ENCODE peak calls at places on chromosomes 2 and 18, in six cellular contexts. L is fibroblast of lung, Z is dorsolateral prefrontal cortex, M is HFFc6, H is cardiac fibroblast, N is choroid plexus epithelial cell. T is an unnamed sample.

GRCh38 chr2:212646698-212647097 is 108.1 kb upstream of the ERBB4 start:
- DNase-seq in L (peak), Z (no peak), M (peak), H (peak), N (peak), T (no peak)

GRCh38 chr18:74529811-74530583 is 4.3 kb upstream of the CNDP1 start:
- DNase-seq in L (no peak), Z (no peak), M (no peak), H (no peak), N (no peak), T (no peak)

GRCh38 chr2:203783496-203784203 is 77.2 kb downstream of the CD28 start:
- DNase-seq in L (peak), Z (no peak), M (peak), H (peak), N (peak), T (no peak)

GRCh38 chr2:15662579-15662978 is 70.9 kb downstream of the DDX1 start:
- DNase-seq in L (no peak), Z (no peak), M (no peak), H (no peak), N (no peak), T (no peak)

GRCh38 chr18:3463052-3463451 is 13.1 kb downstream of the TGIF1 start:
- DNase-seq in L (peak), Z (no peak), M (peak), H (peak), N (peak), T (no peak)

GRCh38 chr2:238912228-238912915 is 64.5 kb downstream of the TWIST2 start:
- DNase-seq in L (no peak), Z (no peak), M (no peak), H (no peak), N (no peak), T (no peak)

GRCh38 chr2:127642706-127643697 is 3.0 kb upstream of the GPR17 start:
- DNase-seq in L (no peak), Z (no peak), M (no peak), H (no peak), N (no peak), T (no peak)

GRCh38 chr2:162301151-162301804 is 17.2 kb downstream of the IFIH1 start:
- DNase-seq in L (peak), Z (peak), M (peak), H (peak), N (peak), T (no peak)

GRCh38 chr18:78732273-78733210 is 247.1 kb upstream of the SALL3 start:
- DNase-seq in L (no peak), Z (no peak), M (no peak), H (no peak), N (no peak), T (no peak)

GRCh38 chr2:11157731-11158130 is 2.5 kb downstream of the SLC66A3 start:
- DNase-seq in L (no peak), Z (no peak), M (no peak), H (no peak), N (no peak), T (no peak)

GRCh38 chr2:236748385-236748784 is 178.8 kb downstream of the ACKR3 start:
- DNase-seq in L (no peak), Z (no peak), M (no peak), H (peak), N (peak), T (no peak)

GRCh38 chr2:216777637-216778273 is 82.1 kb downstream of the TNP1 start:
- DNase-seq in L (peak), Z (no peak), M (peak), H (peak), N (peak), T (no peak)

GRCh38 chr2:226031078-226031937 is 631.8 kb downstream of the NYAP2 start:
- DNase-seq in L (peak), Z (peak), M (peak), H (peak), N (peak), T (peak)

GRCh38 chr2:48530033-48530804 is at the start of gene STON1:
- DNase-seq in L (peak), Z (peak), M (no peak), H (peak), N (peak), T (peak)

GRCh38 chr2:173434729-173435345 is 80.2 kb downstream of the CDCA7 start:
- DNase-seq in L (no peak), Z (no peak), M (no peak), H (peak), N (no peak), T (no peak)

GRCh38 chr2:173427887-173428683 is 73.4 kb downstream of the CDCA7 start:
- DNase-seq in L (peak), Z (no peak), M (no peak), H (peak), N (peak), T (no peak)

GRCh38 chr2:173435574-173435973 is 80.9 kb downstream of the CDCA7 start:
- DNase-seq in L (no peak), Z (no peak), M (no peak), H (no peak), N (no peak), T (no peak)

GRCh38 chr2:173432049-173432754 is 77.5 kb downstream of the CDCA7 start:
- DNase-seq in L (peak), Z (no peak), M (peak), H (peak), N (peak), T (no peak)

DNA sequence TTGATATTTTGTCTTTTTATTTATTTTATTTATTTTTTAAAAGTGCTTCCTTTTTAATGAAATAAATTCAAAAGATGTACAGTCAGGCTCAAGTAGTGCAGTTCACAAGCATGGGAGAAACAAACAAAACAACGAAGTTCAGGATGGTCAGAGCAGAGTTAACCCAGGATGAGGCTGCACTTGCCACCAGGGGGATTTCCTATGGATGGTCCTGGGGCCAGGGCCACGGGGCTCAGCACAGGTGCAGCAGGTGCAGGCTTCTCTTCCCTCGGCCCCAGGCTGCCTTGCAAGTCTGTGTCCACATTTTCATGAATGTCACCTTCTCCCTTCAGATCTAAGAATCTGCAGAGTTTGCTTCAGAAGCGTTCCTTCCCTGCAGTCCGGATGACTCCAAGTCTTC is 76.5 kb downstream of the CDCA7 start:
- DNase-seq in L (no peak), Z (no peak), M (no peak), H (no peak), N (no peak), T (no peak)
- TF ChIP-seq CTCF in L (no peak), Z (no peak), M (no peak), H (no peak), N (no peak), T (peak)

GRCh38 chr2:46377287-46377605 is 80.0 kb downstream of the EPAS1 start:
- DNase-seq in L (no peak), Z (peak), M (no peak), H (peak), N (no peak), T (no peak)
- TF ChIP-seq CTCF in L (peak), Z (no peak), M (no peak), H (peak), N (no peak), T (no peak)

GRCh38 chr18:14098428-14098827 is 33.8 kb downstream of the ZNF519 start:
- DNase-seq in L (no peak), Z (no peak), M (no peak), H (peak), N (no peak), T (no peak)

GRCh38 chr18:14097761-14098160 is 34.5 kb downstream of the ZNF519 start:
- DNase-seq in L (no peak), Z (no peak), M (no peak), H (no peak), N (no peak), T (no peak)

GRCh38 chr18:14104906-14105748 is 27.1 kb downstream of the ZNF519 start:
- DNase-seq in L (peak), Z (no peak), M (no peak), H (peak), N (no peak), T (no peak)

GRCh38 chr18:14100503-14101286 is 31.5 kb downstream of the ZNF519 start:
- DNase-seq in L (no peak), Z (no peak), M (no peak), H (no peak), N (no peak), T (no peak)
- TF ChIP-seq CTCF in L (no peak), Z (no peak), M (no peak), H (no peak), N (no peak), T (no peak)

GRCh38 chr18:24546304-24546703 is 85.9 kb downstream of the HRH4 start:
- DNase-seq in L (no peak), Z (no peak), M (no peak), H (peak), N (peak), T (no peak)

GRCh38 chr18:24540896-24541295 is 80.5 kb downstream of the HRH4 start:
- DNase-seq in L (no peak), Z (no peak), M (no peak), H (no peak), N (no peak), T (no peak)

GRCh38 chr18:24543408-24544140 is 83.1 kb downstream of the HRH4 start:
- DNase-seq in L (no peak), Z (no peak), M (no peak), H (no peak), N (no peak), T (no peak)

GRCh38 chr18:24544949-24545348 is 84.5 kb downstream of the HRH4 start:
- DNase-seq in L (no peak), Z (no peak), M (no peak), H (no peak), N (no peak), T (no peak)

DNA sequence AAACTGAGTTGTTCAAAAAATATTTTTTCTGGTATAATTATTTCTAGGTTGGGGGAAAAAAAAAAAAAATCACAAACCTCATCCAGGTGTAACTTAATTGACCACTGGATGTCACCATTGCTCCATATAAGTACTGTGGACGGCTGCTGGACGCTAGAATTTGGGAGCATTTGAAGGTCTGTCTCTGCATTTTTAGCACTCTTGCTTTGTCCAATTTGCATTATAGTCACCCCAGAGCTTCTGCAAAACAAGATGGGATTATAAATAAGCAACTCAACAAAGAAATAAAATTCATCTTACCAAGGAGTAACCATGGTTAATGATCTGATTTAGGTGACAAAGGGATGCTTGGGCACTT is 83.7 kb downstream of the HRH4 start:
- DNase-seq in L (no peak), Z (peak), M (no peak), H (peak), N (peak), T (no peak)
- TF ChIP-seq CTCF in L (peak), Z (peak), M (peak), H (no peak), N (peak), T (peak)

GRCh38 chr18:34866739-34867138 is 156.6 kb downstream of the DTNA start:
- DNase-seq in L (no peak), Z (no peak), M (no peak), H (peak), N (peak), T (no peak)
- TF ChIP-seq CTCF in L (peak), Z (peak), M (peak), H (peak), N (peak), T (peak)

DNA sequence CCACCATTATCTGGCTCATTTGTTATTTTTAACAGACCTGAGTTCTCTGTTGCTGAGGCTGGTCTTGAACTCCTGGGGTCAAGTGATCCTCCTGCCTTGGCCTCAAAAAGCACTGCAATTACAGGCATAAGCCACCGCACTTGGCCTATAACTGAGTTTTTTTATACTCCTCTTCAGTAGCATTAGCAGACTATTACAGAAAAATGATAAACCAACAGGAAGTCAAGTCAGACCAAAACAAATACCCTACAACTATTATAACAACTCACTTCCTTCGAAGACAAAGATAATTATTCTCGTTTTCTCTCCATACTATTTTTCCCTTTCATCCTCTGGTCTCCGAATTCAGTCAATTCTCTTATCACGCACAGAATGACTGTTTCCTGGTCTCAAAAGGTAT is 78.2 kb downstream of the MEMO1 start:
- DNase-seq in L (no peak), Z (no peak), M (no peak), H (no peak), N (no peak), T (no peak)
- TF ChIP-seq CTCF in L (no peak), Z (no peak), M (no peak), H (no peak), N (no peak), T (no peak)

DNA sequence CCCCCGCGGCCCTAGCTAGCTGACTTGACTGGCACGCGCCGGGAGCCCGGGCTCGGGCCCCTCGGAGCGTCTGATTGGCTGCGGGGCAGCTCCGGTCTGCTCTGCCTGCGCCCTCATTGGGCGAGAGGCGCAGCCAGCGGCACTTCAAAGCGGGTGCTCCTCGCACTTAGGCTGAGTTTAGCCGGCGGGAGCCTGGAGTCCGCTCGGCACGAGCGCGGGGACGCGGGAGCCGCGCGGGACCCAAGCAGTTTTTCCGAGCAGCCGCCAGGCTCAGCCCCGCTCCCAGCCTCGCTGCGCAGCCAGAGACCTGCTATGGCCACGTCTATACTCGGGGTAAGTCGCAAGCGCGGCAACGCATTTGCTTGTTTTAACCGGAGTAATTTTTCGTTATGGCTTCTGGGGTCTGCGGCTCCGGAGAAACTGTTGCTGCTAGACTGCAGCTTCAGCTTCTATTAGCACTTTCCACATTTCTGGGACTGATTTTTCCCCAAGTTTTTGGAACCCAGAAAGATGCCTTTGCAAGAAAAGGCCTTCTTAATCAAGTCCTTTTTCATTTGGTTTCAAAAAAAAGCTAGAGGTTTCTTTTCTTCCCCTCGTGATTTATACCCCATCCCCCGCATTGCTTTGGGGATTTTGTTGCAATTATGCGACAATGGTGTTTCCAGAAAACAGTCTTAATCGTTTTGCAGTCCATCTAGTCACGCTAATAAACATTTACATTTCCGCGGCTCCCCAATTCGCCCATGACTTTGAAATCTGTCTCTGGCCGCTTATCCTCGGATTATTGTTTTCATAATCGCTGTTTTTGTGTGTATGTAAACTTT is at the start of gene SP9:
- DNase-seq in L (peak), Z (no peak), M (no peak), H (no peak), N (no peak), T (peak)
- TF ChIP-seq CTCF in L (no peak), Z (no peak), M (no peak), H (no peak), N (no peak), T (no peak)